ENCODE peak calls at places on chromosomes 2 and 18, in four cellular contexts. S is LoVo; M is effector memory CD8-positive, alpha-beta T cell; A is HFFc6. I is an unnamed sample.

GRCh38 chr2:95345066-95345414 is 47.9 kb downstream of the KCNIP3 start:
- DNase-seq in S (no peak), M (no peak), A (no peak), I (no peak)

GRCh38 chr2:11717623-11718022 is 28.8 kb upstream of the LPIN1 start:
- DNase-seq in S (no peak), M (no peak), A (no peak), I (no peak)

GRCh38 chr2:38731090-38731489 is 20.1 kb downstream of the SRSF7 start:
- DNase-seq in S (no peak), A (no peak), M (no peak), I (no peak)

GRCh38 chr2:205682239-205683021 is at the start of gene NRP2:
- DNase-seq in A (peak), M (no peak), S (peak), I (peak)

GRCh38 chr2:58045580-58046334 is 849 bp upstream of the VRK2 start:
- DNase-seq in S (no peak), A (no peak), M (no peak), I (no peak)

GRCh38 chr2:239313251-239313650 is 87.6 kb downstream of the HDAC4 start:
- DNase-seq in M (no peak), S (no peak), A (no peak), I (no peak)

GRCh38 chr2:96315400-96316071 is 9.6 kb upstream of the ITPRIPL1 start:
- DNase-seq in S (no peak), A (peak), M (no peak), I (no peak)

GRCh38 chr18:37521500-37522465 is 43.8 kb downstream of the CELF4 start:
- DNase-seq in A (no peak), M (no peak), S (no peak), I (peak)

GRCh38 chr2:92073815-92074548 is 2797.2 kb upstream of the TEKT4 start:
- DNase-seq in S (no peak), A (no peak), M (no peak), I (no peak)

GRCh38 chr18:48072428-48073204 is 142.2 kb upstream of the SMAD2 start:
- DNase-seq in M (no peak), S (no peak), A (no peak), I (peak)

I was measured in caudate nucleus.